ENCODE peak calls at places on chromosomes 5 and 9, in eight cellular contexts. One of them, this sample, is unnamed.

GRCh38 chr5:15074651-15075050 is 203.1 kb upstream of the ANKH start:
- DNase-seq in neural progenitor cell: no peak
- DNase-seq in Panc1: no peak
- DNase-seq in MM.1S: no peak
- DNase-seq in left lung: no peak
- DNase-seq in H1: no peak
- DNase-seq in left ventricle myocardium inferior: no peak
- DNase-seq in heart right ventricle: no peak
- DNase-seq in this sample: no peak

GRCh38 chr5:191036-191948 is at the start of gene LRRC14B:
- DNase-seq in H1: no peak
- DNase-seq in heart right ventricle: peak
- DNase-seq in Panc1: no peak
- DNase-seq in left lung: peak
- DNase-seq in neural progenitor cell: no peak
- DNase-seq in left ventricle myocardium inferior: peak
- DNase-seq in MM.1S: peak
- DNase-seq in this sample: no peak

GRCh38 chr9:111903996-111904395 is 7.4 kb downstream of the UGCG start:
- DNase-seq in H1: no peak
- DNase-seq in heart right ventricle: no peak
- DNase-seq in neural progenitor cell: no peak
- DNase-seq in left ventricle myocardium inferior: no peak
- DNase-seq in Panc1: no peak
- DNase-seq in MM.1S: no peak
- DNase-seq in left lung: no peak
- DNase-seq in this sample: no peak

GRCh38 chr9:94913550-94913949 is 187.1 kb downstream of the AOPEP start:
- DNase-seq in left lung: no peak
- DNase-seq in left ventricle myocardium inferior: no peak
- DNase-seq in H1: no peak
- DNase-seq in neural progenitor cell: peak
- DNase-seq in heart right ventricle: no peak
- DNase-seq in Panc1: no peak
- DNase-seq in MM.1S: no peak
- DNase-seq in this sample: no peak

GRCh38 chr5:102778478-102778877 is 23.4 kb downstream of the PAM start:
- DNase-seq in Panc1: no peak
- DNase-seq in neural progenitor cell: no peak
- DNase-seq in left ventricle myocardium inferior: no peak
- DNase-seq in MM.1S: no peak
- DNase-seq in heart right ventricle: no peak
- DNase-seq in left lung: no peak
- DNase-seq in H1: no peak
- DNase-seq in this sample: no peak

GRCh38 chr9:136566899-136567298 is 21.1 kb upstream of the NOTCH1 start:
- DNase-seq in left ventricle myocardium inferior: peak
- DNase-seq in MM.1S: no peak
- DNase-seq in heart right ventricle: no peak
- DNase-seq in H1: no peak
- DNase-seq in Panc1: no peak
- DNase-seq in neural progenitor cell: no peak
- DNase-seq in left lung: peak
- DNase-seq in this sample: no peak

GRCh38 chr5:58759745-58760144 is 176.9 kb downstream of the RAB3C start:
- DNase-seq in Panc1: no peak
- DNase-seq in neural progenitor cell: no peak
- DNase-seq in left ventricle myocardium inferior: no peak
- DNase-seq in H1: no peak
- DNase-seq in left lung: no peak
- DNase-seq in MM.1S: peak
- DNase-seq in heart right ventricle: no peak
- DNase-seq in this sample: peak

GRCh38 chr5:160460377-160461049 is 38.9 kb downstream of the PTTG1 start:
- DNase-seq in left ventricle myocardium inferior: no peak
- DNase-seq in neural progenitor cell: no peak
- DNase-seq in Panc1: no peak
- DNase-seq in left lung: no peak
- DNase-seq in MM.1S: no peak
- DNase-seq in H1: no peak
- DNase-seq in heart right ventricle: no peak
- DNase-seq in this sample: no peak

GRCh38 chr5:138596105-138596987 is 21.1 kb upstream of the HSPA9 start:
- DNase-seq in heart right ventricle: no peak
- DNase-seq in left lung: no peak
- DNase-seq in left ventricle myocardium inferior: no peak
- DNase-seq in neural progenitor cell: peak
- DNase-seq in Panc1: no peak
- DNase-seq in MM.1S: no peak
- DNase-seq in H1: no peak
- DNase-seq in this sample: no peak

GRCh38 chr5:126811515-126812198 is 34.7 kb downstream of the LMNB1 start:
- DNase-seq in left lung: no peak
- DNase-seq in left ventricle myocardium inferior: no peak
- DNase-seq in Panc1: no peak
- DNase-seq in neural progenitor cell: no peak
- DNase-seq in MM.1S: no peak
- DNase-seq in H1: no peak
- DNase-seq in heart right ventricle: no peak
- DNase-seq in this sample: no peak

GRCh38 chr5:141668601-141669265 is 13.3 kb downstream of the ARAP3 start:
- DNase-seq in heart right ventricle: no peak
- DNase-seq in H1: no peak
- DNase-seq in left ventricle myocardium inferior: no peak
- DNase-seq in Panc1: no peak
- DNase-seq in neural progenitor cell: no peak
- DNase-seq in MM.1S: no peak
- DNase-seq in left lung: no peak
- DNase-seq in this sample: no peak

GRCh38 chr9:4296217-4296616 is 3.7 kb downstream of the GLIS3 start:
- DNase-seq in MM.1S: no peak
- DNase-seq in Panc1: no peak
- DNase-seq in left ventricle myocardium inferior: no peak
- DNase-seq in neural progenitor cell: no peak
- DNase-seq in heart right ventricle: no peak
- DNase-seq in left lung: no peak
- DNase-seq in H1: no peak
- DNase-seq in this sample: no peak

GRCh38 chr9:14106699-14107098 is 207.2 kb downstream of the NFIB start:
- DNase-seq in Panc1: no peak
- DNase-seq in neural progenitor cell: no peak
- DNase-seq in H1: no peak
- DNase-seq in left lung: no peak
- DNase-seq in heart right ventricle: no peak
- DNase-seq in MM.1S: no peak
- DNase-seq in left ventricle myocardium inferior: no peak
- DNase-seq in this sample: no peak

GRCh38 chr9:128120741-128121465 is 6.6 kb downstream of the PTGES2 start:
- DNase-seq in heart right ventricle: no peak
- DNase-seq in left lung: peak
- DNase-seq in left ventricle myocardium inferior: no peak
- DNase-seq in neural progenitor cell: no peak
- DNase-seq in Panc1: no peak
- DNase-seq in H1: no peak
- DNase-seq in MM.1S: no peak
- DNase-seq in this sample: no peak

GRCh38 chr5:91272858-91273257 is 110.3 kb downstream of the ARRDC3 start:
- DNase-seq in neural progenitor cell: no peak
- DNase-seq in heart right ventricle: no peak
- DNase-seq in MM.1S: peak
- DNase-seq in Panc1: no peak
- DNase-seq in left ventricle myocardium inferior: no peak
- DNase-seq in left lung: no peak
- DNase-seq in H1: no peak
- DNase-seq in this sample: peak

GRCh38 chr5:140566665-140567064 is 2.0 kb downstream of the SLC35A4 start:
- DNase-seq in MM.1S: no peak
- DNase-seq in Panc1: no peak
- DNase-seq in left lung: no peak
- DNase-seq in neural progenitor cell: no peak
- DNase-seq in left ventricle myocardium inferior: no peak
- DNase-seq in H1: no peak
- DNase-seq in heart right ventricle: no peak
- DNase-seq in this sample: no peak

GRCh38 chr9:35729700-35730485 is 2.1 kb downstream of the TLN1 start:
- DNase-seq in left ventricle myocardium inferior: peak
- DNase-seq in H1: no peak
- DNase-seq in neural progenitor cell: peak
- DNase-seq in Panc1: no peak
- DNase-seq in left lung: peak
- DNase-seq in heart right ventricle: peak
- DNase-seq in MM.1S: peak
- DNase-seq in this sample: no peak
- TF ChIP-seq CTCF in left ventricle myocardium inferior: peak
- TF ChIP-seq CTCF in H1: peak
- TF ChIP-seq CTCF in neural progenitor cell: peak
- TF ChIP-seq CTCF in Panc1: peak
- TF ChIP-seq CTCF in left lung: peak
- TF ChIP-seq CTCF in heart right ventricle: peak
- TF ChIP-seq CTCF in MM.1S: peak
- TF ChIP-seq CTCF in this sample: peak

GRCh38 chr9:122371851-122372250 is 1.0 kb downstream of the PTGS1 start:
- DNase-seq in left lung: no peak
- DNase-seq in heart right ventricle: no peak
- DNase-seq in MM.1S: no peak
- DNase-seq in H1: no peak
- DNase-seq in neural progenitor cell: no peak
- DNase-seq in Panc1: no peak
- DNase-seq in left ventricle myocardium inferior: no peak
- DNase-seq in this sample: no peak

GRCh38 chr9:122368642-122369041 is 2.2 kb upstream of the PTGS1 start:
- DNase-seq in Panc1: no peak
- DNase-seq in left lung: no peak
- DNase-seq in left ventricle myocardium inferior: no peak
- DNase-seq in MM.1S: no peak
- DNase-seq in heart right ventricle: no peak
- DNase-seq in neural progenitor cell: no peak
- DNase-seq in H1: no peak
- DNase-seq in this sample: no peak

GRCh38 chr9:122367779-122368460 is 2.9 kb upstream of the PTGS1 start:
- DNase-seq in heart right ventricle: no peak
- DNase-seq in Panc1: no peak
- DNase-seq in left lung: no peak
- DNase-seq in left ventricle myocardium inferior: no peak
- DNase-seq in MM.1S: no peak
- DNase-seq in H1: no peak
- DNase-seq in neural progenitor cell: no peak
- DNase-seq in this sample: no peak

GRCh38 chr9:122370869-122371467 is at the start of gene PTGS1:
- DNase-seq in left ventricle myocardium inferior: peak
- DNase-seq in neural progenitor cell: peak
- DNase-seq in H1: no peak
- DNase-seq in heart right ventricle: peak
- DNase-seq in Panc1: no peak
- DNase-seq in MM.1S: peak
- DNase-seq in left lung: peak
- DNase-seq in this sample: no peak

DNA sequence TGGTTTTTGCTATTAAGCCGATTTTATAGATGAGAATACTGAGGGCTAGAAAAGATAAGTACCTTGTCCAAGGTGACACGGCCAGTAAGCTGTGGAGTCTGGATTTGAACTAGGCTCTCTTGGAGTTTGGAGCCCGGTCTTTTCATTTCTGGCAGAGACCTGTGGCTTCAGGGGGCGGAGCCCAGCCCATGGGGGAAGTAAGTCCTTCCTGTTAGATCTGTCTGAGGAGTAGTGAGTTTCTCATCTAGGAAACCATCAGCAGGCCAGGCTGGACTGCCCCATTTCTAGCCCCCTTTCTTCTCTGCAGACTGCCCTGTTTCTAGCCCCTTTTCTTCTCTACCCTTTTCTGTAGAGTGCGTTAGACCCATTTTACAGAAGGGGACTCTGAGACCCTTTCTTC is 521 bp upstream of the PTGS1 start:
- DNase-seq in left lung: peak
- DNase-seq in MM.1S: peak
- DNase-seq in heart right ventricle: no peak
- DNase-seq in H1: no peak
- DNase-seq in Panc1: no peak
- DNase-seq in neural progenitor cell: no peak
- DNase-seq in left ventricle myocardium inferior: no peak
- DNase-seq in this sample: no peak
- H3K4me3 ChIP-seq in left lung: peak
- H3K4me3 ChIP-seq in MM.1S: peak
- H3K4me3 ChIP-seq in heart right ventricle: peak
- H3K4me3 ChIP-seq in H1: peak
- H3K4me3 ChIP-seq in Panc1: no peak
- H3K4me3 ChIP-seq in neural progenitor cell: peak
- H3K4me3 ChIP-seq in left ventricle myocardium inferior: peak
- H3K4me3 ChIP-seq in this sample: peak

DNA sequence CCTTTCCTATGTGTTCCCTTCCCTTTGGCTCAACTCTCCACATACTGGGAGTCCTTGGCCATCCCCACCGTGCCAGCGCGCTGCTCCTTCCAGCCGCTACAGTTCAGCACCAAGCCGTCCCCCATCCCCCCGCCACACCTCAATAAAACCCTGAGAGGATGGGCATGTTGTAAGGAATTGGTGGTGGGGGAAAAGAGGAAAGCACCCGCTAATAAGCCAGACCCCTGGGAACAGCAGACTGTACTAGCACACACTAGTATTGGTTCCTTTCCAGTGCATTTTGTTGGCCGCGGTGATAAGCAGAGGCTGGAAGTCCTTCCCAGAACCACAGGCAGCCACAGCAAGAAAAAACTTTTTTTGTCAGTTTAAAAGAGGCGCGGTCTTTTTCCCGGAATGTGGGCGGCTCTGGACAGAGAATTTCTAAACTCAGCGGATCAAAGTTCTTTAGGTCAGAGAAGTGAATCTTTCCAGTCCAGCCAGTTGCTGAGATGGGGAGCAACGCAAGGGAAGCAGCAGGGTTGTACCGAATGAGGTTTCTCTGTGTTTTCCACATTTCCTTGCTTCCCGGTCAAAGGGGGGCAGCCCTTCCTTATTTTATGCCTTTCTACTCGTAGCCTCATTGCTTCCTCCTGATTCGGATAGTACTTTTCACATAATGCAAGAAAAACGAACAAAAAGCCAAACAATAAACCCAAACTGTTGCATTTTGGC is 2.1 kb downstream of the CHSY3 start:
- DNase-seq in heart right ventricle: peak
- DNase-seq in H1: no peak
- DNase-seq in left lung: peak
- DNase-seq in Panc1: no peak
- DNase-seq in MM.1S: no peak
- DNase-seq in neural progenitor cell: peak
- DNase-seq in left ventricle myocardium inferior: no peak
- DNase-seq in this sample: no peak
- TF ChIP-seq CTCF in heart right ventricle: peak
- TF ChIP-seq CTCF in H1: peak
- TF ChIP-seq CTCF in left lung: no peak
- TF ChIP-seq CTCF in Panc1: no peak
- TF ChIP-seq CTCF in MM.1S: no peak
- TF ChIP-seq CTCF in neural progenitor cell: peak
- TF ChIP-seq CTCF in left ventricle myocardium inferior: no peak
- TF ChIP-seq CTCF in this sample: no peak

DNA sequence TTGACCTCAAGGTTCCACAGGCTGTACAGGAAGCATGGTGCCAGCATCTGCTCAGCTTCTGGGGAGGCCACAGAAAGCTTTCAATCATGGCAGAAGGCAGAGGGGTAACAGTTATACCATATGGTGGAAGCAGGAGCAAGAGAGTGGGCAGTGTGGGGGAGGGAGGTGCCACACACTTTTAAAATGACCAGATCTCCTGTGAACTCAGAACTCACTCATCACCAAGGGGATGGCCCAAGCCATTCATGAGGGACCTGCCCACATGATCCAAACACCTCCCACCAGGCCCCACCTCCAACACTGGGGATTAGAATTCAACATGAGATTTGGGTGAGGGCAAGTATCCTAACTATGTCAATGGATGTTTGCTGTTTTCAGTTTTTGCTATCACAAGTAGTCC is 16.2 kb downstream of the CYFIP2 start:
- DNase-seq in left lung: no peak
- DNase-seq in MM.1S: no peak
- DNase-seq in H1: no peak
- DNase-seq in Panc1: no peak
- DNase-seq in left ventricle myocardium inferior: no peak
- DNase-seq in heart right ventricle: no peak
- DNase-seq in neural progenitor cell: no peak
- DNase-seq in this sample: no peak
- H3K4me3 ChIP-seq in left lung: no peak
- H3K4me3 ChIP-seq in MM.1S: no peak
- H3K4me3 ChIP-seq in H1: no peak
- H3K4me3 ChIP-seq in Panc1: no peak
- H3K4me3 ChIP-seq in left ventricle myocardium inferior: no peak
- H3K4me3 ChIP-seq in heart right ventricle: no peak
- H3K4me3 ChIP-seq in neural progenitor cell: no peak
- H3K4me3 ChIP-seq in this sample: no peak